ENCODE peak calls at places on chromosome 17, in nine cellular contexts. L is mucosa of descending colon; T is activated CD4-positive, alpha-beta T cell treated with anti-CD3 and anti-CD28 coated beads for 48 hours; I is RCC 7860; W is HS-5; O is T-helper 22 cell; R is adipocyte; C is endodermal cell; E is BE2C. G is an unnamed sample.

GRCh38 chr17:21313320-21313719 is 28.8 kb downstream of the MAP2K3 start:
- DNase-seq in C (peak; percentile 47), L (no peak), W (no peak), R (no peak), O (no peak), E (no peak), I (no peak), T (no peak), G (no peak)

GRCh38 chr17:60087882-60088669 is 9.4 kb upstream of the HEATR6 start:
- DNase-seq in W (no peak), C (peak; percentile 75), R (peak; percentile 78), O (no peak), T (no peak), E (no peak), L (peak; percentile 32), I (no peak), G (no peak)

GRCh38 chr17:44774271-44775135 is 15.7 kb downstream of the ADAM11 start:
- DNase-seq in L (peak; percentile 94), E (peak; percentile 96), C (peak; percentile 100), O (peak; percentile 64), I (peak; percentile 68), W (peak; percentile 38), R (peak; percentile 95), T (peak; percentile 94), G (peak; percentile 97)

GRCh38 chr17:41734949-41735313 is 488 bp upstream of the HAP1 start:
- DNase-seq in C (no peak), T (no peak), W (no peak), E (no peak), I (no peak), R (no peak), L (no peak), O (no peak), G (no peak)

GRCh38 chr17:42361781-42362186 is 26.5 kb downstream of the STAT3 start:
- DNase-seq in I (peak; percentile 49), W (no peak), L (no peak), E (no peak), C (peak; percentile 59), T (peak; percentile 62), R (peak; percentile 33), O (no peak), G (no peak)

GRCh38 chr17:40518401-40519088 is 17.1 kb upstream of the TNS4 start:
- DNase-seq in L (no peak), W (peak; percentile 53), E (no peak), R (no peak), T (no peak), C (peak; percentile 84), I (peak; percentile 73), O (no peak), G (no peak)

GRCh38 chr17:10270258-10270657 is 71.9 kb upstream of the GAS7 start:
- DNase-seq in O (no peak), W (no peak), L (no peak), E (no peak), T (no peak), R (no peak), C (no peak), I (no peak), G (no peak)

GRCh38 chr17:76734080-76734840 is 2.9 kb downstream of the SRSF2 start:
- DNase-seq in T (no peak), E (no peak), L (no peak), I (no peak), O (no peak), C (no peak), W (no peak), R (peak; percentile 45), G (no peak)

GRCh38 chr17:76170114-76170513 is 29.1 kb upstream of the FOXJ1 start:
- DNase-seq in E (no peak), W (no peak), T (no peak), C (no peak), L (no peak), R (no peak), O (no peak), I (no peak), G (no peak)

GRCh38 chr17:73148540-73149334 is 16.1 kb upstream of the SSTR2 start:
- DNase-seq in C (no peak), T (no peak), W (no peak), O (no peak), E (no peak), R (no peak), I (no peak), L (no peak), G (no peak)

GRCh38 chr17:67689534-67690177 is 28.1 kb upstream of the NOL11 start:
- DNase-seq in O (peak; percentile 3), E (peak; percentile 54), I (peak; percentile 32), W (peak; percentile 25), L (no peak), T (peak; percentile 52), R (peak; percentile 92), C (peak; percentile 70), G (peak; percentile 40)

GRCh38 chr17:40031706-40032105 is 16.5 kb downstream of the CSF3 start:
- DNase-seq in R (no peak), I (no peak), O (no peak), W (no peak), E (no peak), C (peak; percentile 35), T (no peak), L (no peak), G (no peak)

GRCh38 chr17:19753661-19754463 is 5.8 kb upstream of the ALDH3A1 start:
- DNase-seq in T (no peak), L (peak; percentile 66), W (no peak), E (peak; percentile 30), I (peak; percentile 37), R (no peak), O (no peak), C (no peak), G (no peak)

GRCh38 chr17:79465011-79466006 is 145.5 kb downstream of the RBFOX3 start:
- DNase-seq in C (no peak), O (no peak), E (no peak), W (no peak), L (no peak), R (no peak), I (no peak), T (no peak), G (no peak)

GRCh38 chr17:80531400-80531799 is 13.2 kb upstream of the RPTOR start:
- DNase-seq in E (no peak), L (no peak), C (no peak), I (no peak), O (no peak), R (no peak), W (no peak), T (no peak), G (no peak)

GRCh38 chr17:2309338-2310143 is 5.8 kb downstream of the SRR start:
- DNase-seq in L (no peak), O (no peak), I (no peak), T (no peak), E (no peak), W (no peak), C (no peak), R (peak; percentile 15), G (no peak)

GRCh38 chr17:79579074-79579800 is 31.6 kb downstream of the RBFOX3 start:
- DNase-seq in W (no peak), E (no peak), L (no peak), O (no peak), T (no peak), R (no peak), I (no peak), C (no peak), G (no peak)

GRCh38 chr17:55458977-55459376 is 37.3 kb upstream of the MMD start:
- DNase-seq in W (peak; percentile 76), I (peak; percentile 82), O (no peak), R (no peak), L (no peak), C (no peak), E (no peak), T (peak; percentile 81), G (no peak)

GRCh38 chr17:38448208-38448776 is 20.0 kb downstream of the ARHGAP23 start:
- DNase-seq in L (no peak), W (no peak), R (no peak), E (no peak), C (no peak), T (no peak), I (peak; percentile 26), O (no peak), G (no peak)

GRCh38 chr17:36858119-36859002 is 78.9 kb upstream of the LHX1 start:
- DNase-seq in C (peak; percentile 43), O (no peak), E (no peak), L (no peak), T (no peak), R (no peak), I (no peak), W (no peak), G (no peak)

GRCh38 chr17:53191878-53192277 is 630.8 kb upstream of the KIF2B start:
- DNase-seq in R (no peak), W (no peak), O (no peak), C (no peak), T (no peak), I (no peak), E (no peak), L (no peak), G (no peak)

GRCh38 chr17:21095735-21096134 is 31.0 kb upstream of the DHRS7B start:
- DNase-seq in W (no peak), L (no peak), I (no peak), O (no peak), C (peak; percentile 67), R (no peak), T (no peak), E (no peak), G (no peak)

GRCh38 chr17:1649116-1649843 is 386 bp downstream of the RILP start:
- DNase-seq in O (peak; percentile 69), I (peak; percentile 66), E (peak; percentile 71), T (peak; percentile 87), L (peak; percentile 85), R (peak; percentile 95), C (no peak), W (peak; percentile 49), G (peak; percentile 77)

GRCh38 chr17:19284005-19284959 is 47.1 kb downstream of the EPN2 start:
- DNase-seq in W (no peak), E (no peak), I (no peak), C (no peak), O (no peak), R (no peak), L (no peak), T (no peak), G (peak; percentile 62)

GRCh38 chr17:75550139-75550465 is 24.6 kb downstream of the LLGL2 start:
- DNase-seq in E (no peak), C (no peak), L (no peak), I (no peak), O (no peak), T (no peak), R (no peak), W (no peak), G (no peak)

GRCh38 chr17:73228748-73229236 is 32.9 kb downstream of the CPSF4L start:
- DNase-seq in E (peak; percentile 49), C (peak; percentile 70), T (peak; percentile 39), R (peak; percentile 88), W (peak; percentile 60), I (peak; percentile 39), O (no peak), L (peak; percentile 52), G (no peak)

GRCh38 chr17:15945493-15946209 is 721 bp downstream of the ADORA2B start:
- DNase-seq in C (no peak), E (no peak), L (peak; percentile 72), T (peak; percentile 42), R (peak; percentile 31), I (no peak), O (no peak), W (no peak), G (no peak)

GRCh38 chr17:21375757-21376584 is at the start of gene KCNJ12:
- DNase-seq in C (peak; percentile 87), O (no peak), T (no peak), E (peak; percentile 35), I (no peak), R (peak; percentile 46), L (no peak), W (no peak), G (no peak)

GRCh38 chr17:80773243-80773991 is 218.2 kb upstream of the CHMP6 start:
- DNase-seq in E (peak; percentile 73), R (peak; percentile 37), W (no peak), L (no peak), C (peak; percentile 81), O (no peak), T (peak; percentile 38), I (no peak), G (no peak)

GRCh38 chr17:56160395-56160889 is 7.2 kb downstream of the ANKFN1 start:
- DNase-seq in W (no peak), E (no peak), R (no peak), T (no peak), I (no peak), L (no peak), O (no peak), C (no peak), G (no peak)